ENCODE peak calls at places on chromosome X, in nine cellular contexts. W is hepatocyte, U is nephron progenitor cell, F is endodermal cell, Z is H1, G is adrenal gland, E is GM06990, D is GM23338, B is astrocyte of the spinal cord. J is an unnamed sample.

GRCh38 chrX:15512401-15512965 is 11.9 kb downstream of the BMX start:
- DNase-seq in E (no peak), Z (no peak), W (no peak), F (no peak), G (no peak), U (no peak), B (no peak), D (no peak), J (no peak)

GRCh38 chrX:150329888-150330287 is 33.2 kb upstream of the MAMLD1 start:
- DNase-seq in U (no peak), D (no peak), W (no peak), Z (no peak), E (no peak), G (no peak), B (no peak), F (no peak), J (no peak)

GRCh38 chrX:153638436-153639176 is 8.4 kb upstream of the DUSP9 start:
- DNase-seq in Z (no peak), F (peak; percentile 30), W (peak; percentile 8), G (no peak), E (no peak), D (no peak), B (no peak), U (no peak), J (no peak)

GRCh38 chrX:2784026-2784425 is 32.2 kb downstream of the XG start:
- DNase-seq in Z (no peak), B (no peak), F (no peak), W (no peak), E (no peak), G (no peak), U (no peak), D (no peak), J (no peak)

GRCh38 chrX:19760345-19760744 is 127.1 kb downstream of the SH3KBP1 start:
- DNase-seq in D (no peak), E (no peak), G (no peak), U (no peak), W (no peak), Z (no peak), F (no peak), B (no peak), J (no peak)

GRCh38 chrX:16659326-16659725 is 9.4 kb downstream of the S100G start:
- DNase-seq in E (no peak), D (no peak), Z (no peak), U (no peak), W (no peak), G (no peak), F (no peak), B (no peak), J (no peak)

GRCh38 chrX:16712116-16712824 is at the start of gene CTPS2:
- DNase-seq in F (peak; percentile 90), G (peak; percentile 74), W (peak; percentile 89), E (peak; percentile 79), Z (peak; percentile 64), U (peak; percentile 69), D (peak; percentile 58), B (peak; percentile 60), J (peak; percentile 23)

GRCh38 chrX:13005671-13006473 is 31.0 kb downstream of the TMSB4X start:
- DNase-seq in F (no peak), W (no peak), U (no peak), Z (no peak), E (peak; percentile 80), G (no peak), B (peak; percentile 48), D (no peak), J (no peak)

GRCh38 chrX:143466130-143466529 is 51.1 kb downstream of the SPANXN3 start:
- DNase-seq in F (no peak), B (no peak), W (no peak), Z (no peak), E (no peak), G (no peak), U (no peak), D (no peak), J (no peak)

GRCh38 chrX:40100141-40100536 is 2.4 kb upstream of the BCOR start:
- DNase-seq in Z (no peak), W (peak; percentile 57), U (no peak), E (no peak), F (peak; percentile 72), B (no peak), D (no peak), G (no peak), J (no peak)

GRCh38 chrX:132489256-132490085 is 633 bp upstream of the MBNL3 start:
- DNase-seq in B (peak; percentile 29), U (peak; percentile 69), G (peak; percentile 73), W (peak; percentile 72), F (peak; percentile 72), D (peak; percentile 56), Z (peak; percentile 53), E (peak; percentile 81), J (peak; percentile 61)

GRCh38 chrX:13622565-13622964 is 30.4 kb upstream of the TCEANC start:
- DNase-seq in D (no peak), U (no peak), B (no peak), W (no peak), G (no peak), F (no peak), Z (no peak), E (no peak), J (no peak)

GRCh38 chrX:136589966-136590365 is 58.0 kb downstream of the VGLL1 start:
- DNase-seq in W (no peak), F (no peak), Z (no peak), U (no peak), E (no peak), B (no peak), D (no peak), G (no peak), J (no peak)

GRCh38 chrX:106973433-106974149 is 26.4 kb downstream of the MORC4 start:
- DNase-seq in E (no peak), W (no peak), F (no peak), U (no peak), G (no peak), Z (no peak), B (no peak), D (no peak), J (no peak)

GRCh38 chrX:119004920-119005524 is 30.6 kb downstream of the LONRF3 start:
- DNase-seq in E (peak; percentile 26), G (peak; percentile 66), D (peak; percentile 53), Z (peak; percentile 62), W (peak; percentile 43), F (peak; percentile 87), B (peak; percentile 36), U (peak; percentile 59), J (peak; percentile 35)

GRCh38 chrX:15755091-15755490 is 17.0 kb downstream of the CA5B start:
- DNase-seq in G (no peak), Z (no peak), E (no peak), W (no peak), B (no peak), F (no peak), U (no peak), D (no peak), J (no peak)

GRCh38 chrX:137166591-137166990 is 132.8 kb upstream of the GPR101 start:
- DNase-seq in B (no peak), W (peak; percentile 9), G (no peak), U (peak; percentile 16), F (peak; percentile 82), E (no peak), Z (peak; percentile 57), D (peak; percentile 49), J (no peak)

GRCh38 chrX:3548743-3549441 is 164.6 kb downstream of the PRKX start:
- DNase-seq in W (peak; percentile 73), D (peak; percentile 20), B (peak; percentile 72), G (peak; percentile 22), Z (no peak), E (no peak), U (no peak), F (no peak), J (no peak)

GRCh38 chrX:65821721-65822496 is 154.5 kb downstream of the MSN start:
- DNase-seq in F (no peak), B (no peak), E (peak; percentile 45), Z (no peak), D (peak; percentile 50), U (no peak), G (no peak), W (no peak), J (peak; percentile 35)

GRCh38 chrX:45372151-45372550 is 171.5 kb upstream of the DIPK2B start:
- DNase-seq in F (no peak), D (no peak), B (no peak), U (no peak), W (no peak), Z (no peak), E (no peak), G (no peak), J (no peak)

GRCh38 chrX:101206471-101206870 is 13.1 kb upstream of the DRP2 start:
- DNase-seq in E (no peak), U (no peak), G (no peak), B (peak; percentile 35), W (peak; percentile 24), D (peak; percentile 52), F (no peak), Z (no peak), J (no peak)
- TF ChIP-seq CTCF in E (peak; percentile 50), U (no peak), G (peak; percentile 32), B (peak; percentile 34), W (peak; percentile 43), D (peak; percentile 39), F (peak; percentile 64), Z (peak; percentile 7), J (no peak)

GRCh38 chrX:11531226-11531625 is 134.5 kb downstream of the ARHGAP6 start:
- DNase-seq in G (no peak), B (peak; percentile 37), F (no peak), U (no peak), W (peak; percentile 16), E (no peak), Z (no peak), D (no peak), J (no peak)
- TF ChIP-seq CTCF in G (no peak), B (no peak), F (peak; percentile 13), U (no peak), W (peak; percentile 47), E (peak; percentile 27), Z (no peak), D (no peak), J (no peak)

GRCh38 chrX:68719904-68720614 is 72.6 kb downstream of the STARD8 start:
- DNase-seq in E (no peak), D (peak; percentile 32), Z (no peak), W (no peak), B (no peak), G (no peak), F (peak; percentile 57), U (no peak), J (no peak)
- TF ChIP-seq CTCF in E (peak; percentile 17), D (peak; percentile 31), Z (peak; percentile 17), W (no peak), B (peak; percentile 41), G (no peak), F (peak; percentile 65), U (no peak), J (no peak)

DNA sequence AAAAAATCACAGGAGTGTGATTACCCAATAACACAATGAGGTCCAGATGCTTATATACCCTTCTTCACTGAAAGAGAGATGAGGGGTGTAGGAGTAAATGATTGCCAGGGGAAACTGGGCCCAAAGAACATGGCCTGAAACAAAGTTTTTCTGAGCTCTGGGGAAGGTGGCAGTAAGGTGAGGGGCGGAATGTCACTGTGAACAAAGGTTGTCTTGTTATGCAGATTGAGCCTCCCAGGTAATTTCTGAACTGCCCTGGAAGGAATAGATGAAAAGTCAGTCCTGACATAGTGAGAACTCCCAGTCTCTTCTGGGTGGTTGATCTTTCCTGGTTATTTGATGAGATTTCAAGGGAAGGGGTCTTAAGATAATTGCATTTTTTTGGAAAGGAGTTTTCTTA is 2.5 kb upstream of the TMEM47 start:
- DNase-seq in U (no peak), D (peak; percentile 64), E (no peak), Z (no peak), B (no peak), F (peak; percentile 64), G (no peak), W (no peak), J (no peak)
- TF ChIP-seq CTCF in U (no peak), D (no peak), E (no peak), Z (no peak), B (no peak), F (no peak), G (no peak), W (no peak), J (no peak)

GRCh38 chrX:111445485-111445884 is 33.5 kb upstream of the DCX start:
- DNase-seq in D (peak; percentile 73), E (peak; percentile 3), U (peak; percentile 21), Z (no peak), B (peak; percentile 37), W (peak; percentile 74), F (no peak), G (no peak), J (no peak)
- TF ChIP-seq CTCF in D (peak; percentile 56), E (peak; percentile 47), U (peak; percentile 68), Z (peak; percentile 19), B (peak; percentile 61), W (peak; percentile 72), F (peak; percentile 84), G (peak; percentile 46), J (no peak)

J was measured in activated B cell treated with CpG ODN at 0.5 μM for 24 hours.